ENCODE peak calls at places on chromosomes 4 and X, in four cellular contexts. Q is CD8-positive, alpha-beta T cell; X is right cardiac atrium; S is small intestine. F is an unnamed sample. For H3K4me1, the result is how much of the 10 kb centered on the place peaks cover.

GRCh38 chr4:97104006-97104405 is 1039.3 kb downstream of the STPG2 start:
- DNase-seq in Q (no peak), X (no peak), S (no peak), F (no peak)

GRCh38 chrX:17441965-17442364 is 67.0 kb downstream of the NHS start:
- DNase-seq in Q (no peak), X (no peak), S (no peak), F (no peak)

GRCh38 chr4:10673817-10674369 is 10.7 kb downstream of the CLNK start:
- DNase-seq in Q (no peak), X (no peak), S (no peak), F (no peak)

GRCh38 chr4:4289055-4289454 is 899 bp downstream of the LYAR start:
- DNase-seq in Q (no peak), X (no peak), S (no peak), F (no peak)

GRCh38 chr4:48133668-48134444 is at the start of gene TXK:
- DNase-seq in Q (peak), X (no peak), S (no peak), F (peak)

GRCh38 chr4:98657531-98658286 is 702 bp downstream of the TSPAN5 start:
- DNase-seq in Q (no peak), X (peak), S (peak), F (peak)

GRCh38 chr4:43843501-43843900 is 605.1 kb downstream of the KCTD8 start:
- DNase-seq in Q (no peak), X (no peak), S (no peak), F (no peak)

GRCh38 chr4:9832640-9833039 is 51.2 kb downstream of the DRD5 start:
- DNase-seq in Q (no peak), X (no peak), S (no peak), F (no peak)

GRCh38 chr4:38137080-38137479 is 176.9 kb downstream of the PTTG2 start:
- DNase-seq in Q (no peak), X (no peak), S (no peak), F (no peak)

GRCh38 chr4:71201817-71202576 is 136.8 kb upstream of the SLC4A4 start:
- DNase-seq in Q (no peak), X (no peak), S (no peak), F (no peak)

GRCh38 chr4:105714071-105714521 is 5.5 kb downstream of the GSTCD start:
- DNase-seq in Q (no peak), X (no peak), S (no peak), F (no peak)

GRCh38 chrX:13597928-13598327 is 28.5 kb downstream of the EGFL6 start:
- DNase-seq in Q (no peak), X (no peak), S (no peak), F (no peak)

GRCh38 chr4:76698141-76698540 is 199.8 kb downstream of the SOWAHB start:
- DNase-seq in Q (no peak), X (no peak), S (no peak), F (no peak)

GRCh38 chr4:187606581-187606980 is 389.0 kb upstream of the ZFP42 start:
- DNase-seq in Q (no peak), X (no peak), S (peak), F (no peak)

GRCh38 chr4:140673729-140674128 is 82.5 kb downstream of the TBC1D9 start:
- DNase-seq in Q (no peak), X (no peak), S (no peak), F (no peak)

GRCh38 chrX:149152941-149153340 is 352.2 kb downstream of the IDS start:
- DNase-seq in Q (no peak), X (no peak), S (no peak), F (no peak)

GRCh38 chr4:2800691-2801596 is 8.1 kb downstream of the SH3BP2 start:
- DNase-seq in Q (no peak), X (peak), S (no peak), F (no peak)

GRCh38 chr4:94491322-94491721 is 39.6 kb downstream of the PDLIM5 start:
- DNase-seq in Q (no peak), X (no peak), S (no peak), F (no peak)

GRCh38 chrX:152895724-152896420 is 2.0 kb upstream of the ZNF185 start:
- DNase-seq in Q (no peak), X (no peak), S (peak), F (no peak)

GRCh38 chrX:148609766-148610698 is 109.6 kb downstream of the AFF2 start:
- DNase-seq in Q (no peak), X (no peak), S (no peak), F (no peak)

GRCh38 chr4:22515145-22515887 is 550 bp downstream of the ADGRA3 start:
- DNase-seq in Q (peak), X (peak), S (peak), F (peak)

GRCh38 chr4:55736605-55737183 is 82.9 kb upstream of the EXOC1L start:
- DNase-seq in Q (no peak), X (no peak), S (peak), F (no peak)

GRCh38 chr4:102751964-102752363 is 8.8 kb downstream of the MANBA start:
- DNase-seq in Q (no peak), X (no peak), S (no peak), F (no peak)

GRCh38 chrX:7689791-7690412 is 153.1 kb upstream of the VCX start:
- DNase-seq in Q (no peak), X (no peak), S (no peak), F (no peak)

GRCh38 chr4:165663411-165663810 is 209.6 kb upstream of the TLL1 start:
- DNase-seq in Q (no peak), X (no peak), S (no peak), F (no peak)

GRCh38 chr4:122612540-122612939 is 8.3 kb downstream of the IL21 start:
- DNase-seq in Q (no peak), X (no peak), S (no peak), F (no peak)

GRCh38 chr4:179750374-179750773 is 2308.1 kb upstream of the AGA start:
- DNase-seq in Q (no peak), X (no peak), S (no peak), F (no peak)

GRCh38 chr4:21467551-21467950 is 481.0 kb downstream of the KCNIP4 start:
- DNase-seq in Q (no peak), X (no peak), S (no peak), F (no peak)

GRCh38 chrX:116285506-116285905 is 115.0 kb downstream of the AGTR2 start:
- DNase-seq in Q (no peak), X (no peak), S (no peak), F (no peak)

GRCh38 chr4:173513651-173514050 is 16.4 kb downstream of the HAND2 start:
- DNase-seq in Q (no peak), X (no peak), S (no peak), F (no peak)

GRCh38 chr4:8225290-8225625 is 26.2 kb downstream of the SH3TC1 start:
- DNase-seq in Q (no peak), X (no peak), S (no peak), F (no peak)

GRCh38 chr4:67332627-67333026 is 212.7 kb downstream of the CENPC start:
- DNase-seq in Q (no peak), X (no peak), S (peak), F (no peak)

GRCh38 chr4:40316333-40316781 is 18.8 kb upstream of the CHRNA9 start:
- DNase-seq in Q (no peak), X (no peak), S (peak), F (peak)

GRCh38 chrX:51336584-51336983 is 4.0 kb downstream of the NUDT10 start:
- DNase-seq in Q (no peak), X (peak), S (peak), F (peak)

GRCh38 chrX:42778096-42778495 is at the start of gene PPP1R2C:
- DNase-seq in Q (peak), X (no peak), S (no peak), F (no peak)

GRCh38 chr4:181860157-181860556 is 383.0 kb upstream of the TENM3 start:
- DNase-seq in Q (no peak), X (no peak), S (no peak), F (no peak)

GRCh38 chrX:121987163-121987562 is 939.8 kb downstream of the GLUD2 start:
- DNase-seq in Q (no peak), X (no peak), S (no peak), F (no peak)

GRCh38 chr4:16123356-16124084 is 39.7 kb upstream of the PROM1 start:
- DNase-seq in Q (no peak), X (no peak), S (no peak), F (no peak)

GRCh38 chr4:185515248-185515647 is 20.1 kb downstream of the PDLIM3 start:
- DNase-seq in Q (no peak), X (no peak), S (no peak), F (no peak)
- H3K4me1 ChIP-seq in Q (under half), X (under half), S (under half), F (under half)

GRCh38 chrX:72271812-72272211 is 5.2 kb downstream of the RPS4X start:
- DNase-seq in Q (no peak), X (no peak), S (no peak), F (no peak)

GRCh38 chrX:72270316-72270866 is 6.7 kb downstream of the RPS4X start:
- DNase-seq in Q (no peak), X (no peak), S (peak), F (no peak)

GRCh38 chrX:72272868-72273267 is 4.2 kb downstream of the RPS4X start:
- DNase-seq in Q (no peak), X (no peak), S (peak), F (no peak)

GRCh38 chrX:72269671-72270251 is 7.3 kb downstream of the RPS4X start:
- DNase-seq in Q (no peak), X (no peak), S (no peak), F (no peak)

GRCh38 chrX:72271091-72271490 is 6.0 kb downstream of the RPS4X start:
- DNase-seq in Q (no peak), X (no peak), S (no peak), F (no peak)
- H3K4me1 ChIP-seq in Q (under half), X (under half), S (under half), F (under half)

GRCh38 chr4:1783011-1783410 is 10.1 kb upstream of the FGFR3 start:
- DNase-seq in Q (no peak), X (no peak), S (no peak), F (no peak)
- H3K4me1 ChIP-seq in Q (under half), X (under half), S (under half), F (under half)

DNA sequence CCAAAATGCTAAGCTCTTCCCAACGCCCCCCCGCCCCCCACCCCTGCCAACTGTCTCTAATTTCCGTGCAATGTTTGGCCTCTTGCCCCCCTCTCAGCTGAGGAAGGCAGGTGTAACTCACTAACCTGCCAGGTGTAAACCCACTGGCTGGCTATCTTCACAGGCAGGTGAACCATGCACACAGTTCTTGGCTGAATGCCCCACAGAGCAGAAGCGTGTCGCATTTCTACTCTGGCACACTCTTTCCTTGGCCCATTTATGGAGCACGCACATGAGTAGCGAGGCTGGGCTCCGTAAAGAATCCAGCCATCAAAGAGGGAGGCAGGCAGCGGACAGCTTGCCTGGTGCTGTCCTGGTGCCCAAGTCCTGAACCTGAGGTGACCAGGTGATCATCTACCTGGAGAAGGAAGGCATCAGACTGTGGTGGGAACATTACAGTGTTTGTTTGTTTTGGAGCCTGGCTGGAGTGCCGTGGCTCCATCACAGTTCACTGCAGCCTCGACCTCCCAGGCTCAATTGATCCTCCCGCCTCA is 39.2 kb upstream of the CRMP1 start:
- DNase-seq in Q (no peak), X (no peak), S (no peak), F (no peak)
- H3K4me1 ChIP-seq in Q (under half), X (under half), S (under half), F (under half)

GRCh38 chr4:184409502-184409901 is 64.8 kb downstream of the IRF2 start:
- DNase-seq in Q (no peak), X (no peak), S (no peak), F (no peak)
- H3K4me1 ChIP-seq in Q (under half), X (under half), S (under half), F (under half)

GRCh38 chr4:128572778-128573241 is 236.7 kb upstream of the JADE1 start:
- DNase-seq in Q (no peak), X (no peak), S (peak), F (no peak)
- H3K4me1 ChIP-seq in Q (under half), X (under half), S (under half), F (under half)

GRCh38 chrX:19747672-19748610 is 139.5 kb downstream of the SH3KBP1 start:
- DNase-seq in Q (peak), X (peak), S (peak), F (peak)

GRCh38 chrX:19744231-19744630 is 143.2 kb downstream of the SH3KBP1 start:
- DNase-seq in Q (no peak), X (no peak), S (no peak), F (no peak)

GRCh38 chrX:19750028-19750786 is 137.2 kb downstream of the SH3KBP1 start:
- DNase-seq in Q (no peak), X (no peak), S (no peak), F (no peak)

GRCh38 chrX:19748898-19749680 is 138.3 kb downstream of the SH3KBP1 start:
- DNase-seq in Q (no peak), X (no peak), S (no peak), F (no peak)

GRCh38 chrX:19746919-19747671 is 140.3 kb downstream of the SH3KBP1 start:
- DNase-seq in Q (no peak), X (no peak), S (peak), F (no peak)
- H3K4me1 ChIP-seq in Q (half or more), X (under half), S (under half), F (half or more)

DNA sequence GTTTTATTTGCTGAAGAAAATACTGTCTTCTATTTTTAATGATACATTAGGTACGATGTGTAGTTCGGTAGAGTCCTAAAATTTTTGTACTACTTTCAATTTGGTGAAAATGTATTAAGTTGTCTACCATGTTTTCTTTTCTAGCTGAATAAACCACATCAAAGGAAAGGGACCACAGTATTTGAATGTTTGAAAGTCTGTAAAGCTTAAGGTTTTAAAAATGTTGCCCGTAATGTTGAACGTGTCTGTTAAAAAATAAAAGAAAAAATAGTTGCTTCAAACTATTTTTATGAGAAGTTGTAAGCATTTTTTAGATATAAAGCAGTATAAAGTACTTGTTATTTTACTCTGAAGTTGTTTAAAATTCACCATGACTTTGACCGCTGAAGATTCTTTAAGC is 3.2 kb downstream of the CDKN2AIP start:
- DNase-seq in Q (no peak), X (no peak), S (no peak), F (no peak)
- H3K4me1 ChIP-seq in Q (under half), X (under half), S (under half), F (under half)

GRCh38 chrX:56762707-56763555 is 33.9 kb downstream of the NBDY start:
- DNase-seq in Q (peak), X (no peak), S (no peak), F (no peak)

GRCh38 chrX:56764153-56764974 is 35.3 kb downstream of the NBDY start:
- DNase-seq in Q (peak), X (peak), S (peak), F (peak)

GRCh38 chrX:56763556-56764152 is 34.6 kb downstream of the NBDY start:
- DNase-seq in Q (peak), X (peak), S (no peak), F (peak)

GRCh38 chrX:56761167-56761566 is 32.1 kb downstream of the NBDY start:
- DNase-seq in Q (peak), X (peak), S (no peak), F (no peak)

GRCh38 chrX:56762220-56762619 is 33.2 kb downstream of the NBDY start:
- DNase-seq in Q (no peak), X (no peak), S (no peak), F (no peak)
- H3K4me1 ChIP-seq in Q (under half), X (under half), S (under half), F (under half)

F was measured in naive thymus-derived CD4-positive, alpha-beta T cell.